ENCODE peak calls at places on chromosomes 4 and X, in seven cellular contexts. Y is GM20000, L is astrocyte of the cerebellum, T is mammary epithelial cell, A is bronchial epithelial cell, J is BJ, V is Calu3. Q is an unnamed sample.

GRCh38 chr4:146095091-146095690 is 80.3 kb upstream of the LSM6 start:
- DNase-seq in Y (peak; percentile 22), L (peak; percentile 55), T (peak; percentile 35), A (peak; percentile 70), J (no peak), V (peak; percentile 41), Q (peak; percentile 78)

GRCh38 chr4:3041192-3042142 is 32.9 kb downstream of the HTT-AS start:
- DNase-seq in Y (peak; percentile 44), L (no peak), T (peak; percentile 65), A (peak; percentile 21), J (no peak), V (peak; percentile 15), Q (peak; percentile 65)

GRCh38 chrX:153824348-153824747 is 6.0 kb downstream of the PDZD4 start:
- DNase-seq in Y (no peak), L (no peak), T (no peak), A (no peak), J (no peak), V (no peak), Q (no peak)

GRCh38 chr4:108117473-108118182 is 51.1 kb downstream of the LEF1 start:
- DNase-seq in Y (no peak), L (no peak), T (no peak), A (no peak), J (no peak), V (no peak), Q (no peak)

GRCh38 chrX:41922125-41922521 is 1.2 kb downstream of the CASK start:
- DNase-seq in Y (peak; percentile 9), L (no peak), T (peak; percentile 37), A (peak; percentile 27), J (no peak), V (no peak), Q (peak; percentile 41)

GRCh38 chr4:156197216-156197615 is 243.6 kb upstream of the CTSO start:
- DNase-seq in Y (no peak), L (no peak), T (no peak), A (no peak), J (no peak), V (no peak), Q (no peak)

GRCh38 chr4:122762520-122762919 is 30.0 kb downstream of the BBS12 start:
- DNase-seq in Y (no peak), L (no peak), T (no peak), A (no peak), J (no peak), V (no peak), Q (no peak)

GRCh38 chr4:82469776-82470345 is 39.5 kb downstream of the ENOPH1 start:
- DNase-seq in Y (no peak), L (no peak), T (peak; percentile 6), A (peak; percentile 45), J (peak; percentile 32), V (no peak), Q (peak; percentile 34)

GRCh38 chr4:6472387-6473263 is at the start of gene PPP2R2C:
- DNase-seq in Y (peak; percentile 45), L (no peak), T (no peak), A (no peak), J (no peak), V (peak; percentile 43), Q (no peak)

GRCh38 chr4:16598241-16599224 is 299.9 kb downstream of the LDB2 start:
- DNase-seq in Y (no peak), L (no peak), T (no peak), A (no peak), J (no peak), V (no peak), Q (peak; percentile 21)

GRCh38 chr4:98626350-98626749 is 32.1 kb downstream of the TSPAN5 start:
- DNase-seq in Y (no peak), L (peak; percentile 84), T (peak; percentile 93), A (peak; percentile 96), J (peak; percentile 60), V (peak; percentile 46), Q (peak; percentile 93)

GRCh38 chr4:7016512-7016911 is 26.7 kb upstream of the TADA2B start:
- DNase-seq in Y (no peak), L (no peak), T (no peak), A (no peak), J (no peak), V (no peak), Q (no peak)

GRCh38 chrX:13283968-13284914 is 35.6 kb downstream of the ATXN3L start:
- DNase-seq in Y (no peak), L (no peak), T (peak; percentile 84), A (peak; percentile 81), J (peak; percentile 55), V (no peak), Q (peak; percentile 77)

GRCh38 chr4:14023036-14023435 is 395.5 kb upstream of the BOD1L1 start:
- DNase-seq in Y (no peak), L (no peak), T (no peak), A (no peak), J (no peak), V (no peak), Q (peak; percentile 4)

GRCh38 chr4:112245383-112245782 is 13.8 kb downstream of the AP1AR start:
- DNase-seq in Y (no peak), L (no peak), T (no peak), A (no peak), J (no peak), V (no peak), Q (no peak)

GRCh38 chr4:152936446-152937279 is 540 bp downstream of the FHDC1 start:
- DNase-seq in Y (peak; percentile 74), L (no peak), T (peak; percentile 56), A (no peak), J (no peak), V (peak; percentile 23), Q (peak; percentile 48)

GRCh38 chr4:152937535-152938236 is 1.6 kb downstream of the FHDC1 start:
- DNase-seq in Y (peak; percentile 68), L (no peak), T (peak; percentile 58), A (no peak), J (no peak), V (peak; percentile 23), Q (peak; percentile 63)

GRCh38 chr4:152937280-152937534 is 1.1 kb downstream of the FHDC1 start:
- DNase-seq in Y (no peak), L (no peak), T (no peak), A (no peak), J (no peak), V (no peak), Q (no peak)

GRCh38 chr4:152935138-152935537 is 985 bp upstream of the FHDC1 start:
- DNase-seq in Y (peak; percentile 61), L (no peak), T (no peak), A (peak; percentile 46), J (no peak), V (peak; percentile 43), Q (peak; percentile 54)

DNA sequence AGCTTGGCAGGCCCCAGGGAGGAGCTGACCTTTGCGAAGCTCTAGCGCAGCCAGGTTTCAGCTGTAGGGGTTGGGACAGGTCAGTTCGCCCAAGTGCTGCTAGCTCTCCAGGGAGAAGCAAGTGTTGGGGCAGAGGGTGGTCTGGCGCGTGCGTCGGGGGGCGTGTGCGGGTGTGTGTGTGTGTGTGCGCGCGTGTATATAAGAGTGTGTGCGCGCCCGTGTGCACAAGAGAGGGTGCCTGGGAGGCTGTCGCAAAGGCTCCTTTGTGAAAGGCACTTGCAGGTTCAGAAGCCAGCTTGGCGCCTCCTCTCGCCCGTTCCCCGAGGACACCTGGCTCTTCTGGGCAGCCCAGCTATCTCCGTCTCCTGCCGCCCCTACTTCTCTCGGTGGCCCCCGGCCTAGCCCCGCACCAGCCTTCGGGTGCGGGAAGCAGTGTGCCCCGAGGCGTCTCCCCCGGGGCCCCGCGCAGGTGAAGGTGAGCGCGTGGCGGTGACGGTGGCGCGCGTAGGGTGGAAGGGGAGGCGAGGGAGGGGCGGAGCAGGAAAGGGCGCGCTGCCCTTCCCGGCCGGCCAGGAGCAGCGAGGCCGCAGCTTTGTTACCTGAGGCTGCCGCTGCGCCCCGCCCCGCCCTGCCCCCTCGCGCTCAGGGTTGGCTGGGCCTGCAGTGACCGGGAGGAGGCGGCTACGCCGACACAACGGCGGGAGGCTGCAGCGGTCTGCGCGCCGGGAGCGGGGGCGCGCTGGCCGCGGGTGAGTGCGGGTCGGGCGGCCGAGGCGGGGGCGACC is at the start of gene FHDC1:
- DNase-seq in Y (peak; percentile 62), L (no peak), T (peak; percentile 82), A (no peak), J (no peak), V (peak; percentile 80), Q (peak; percentile 71)
- TF ChIP-seq CTCF in Y (no peak), L (no peak), T (no peak), A (peak; percentile 18), J (no peak), V (peak; percentile 14), Q (no peak)

GRCh38 chr4:87034527-87034926 is 99.7 kb downstream of the AFF1 start:
- DNase-seq in Y (no peak), L (no peak), T (no peak), A (peak; percentile 35), J (no peak), V (no peak), Q (no peak)

GRCh38 chr4:87037921-87038320 is 103.1 kb downstream of the AFF1 start:
- DNase-seq in Y (no peak), L (no peak), T (no peak), A (no peak), J (no peak), V (no peak), Q (no peak)

GRCh38 chr4:87035881-87036509 is 101.2 kb downstream of the AFF1 start:
- DNase-seq in Y (no peak), L (no peak), T (no peak), A (no peak), J (no peak), V (no peak), Q (no peak)

GRCh38 chr4:87038837-87039715 is 104.3 kb downstream of the AFF1 start:
- DNase-seq in Y (no peak), L (peak; percentile 68), T (peak; percentile 89), A (peak; percentile 93), J (peak; percentile 50), V (peak; percentile 56), Q (peak; percentile 91)

DNA sequence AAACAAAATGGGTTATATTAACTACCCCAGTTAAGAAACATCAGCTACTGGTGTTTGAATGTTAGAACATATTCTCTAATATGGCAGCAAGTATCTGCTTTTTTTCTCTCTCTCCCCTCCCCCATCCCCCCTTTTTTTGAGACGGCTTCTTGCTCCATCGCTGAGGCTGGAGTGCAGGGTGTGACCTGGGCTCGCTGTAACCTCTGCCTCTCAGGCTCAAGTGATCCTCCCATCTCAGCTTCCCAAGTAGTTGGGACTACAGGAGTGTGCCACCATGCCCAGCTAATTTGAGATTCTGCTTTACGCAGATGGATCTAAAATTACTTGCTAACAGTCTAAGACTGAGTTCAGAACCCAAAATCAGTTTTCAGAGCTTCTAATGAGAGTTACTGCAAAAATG is 101.9 kb downstream of the AFF1 start:
- DNase-seq in Y (no peak), L (no peak), T (no peak), A (no peak), J (no peak), V (no peak), Q (no peak)
- TF ChIP-seq CTCF in Y (no peak), L (no peak), T (no peak), A (no peak), J (no peak), V (no peak), Q (no peak)

GRCh38 chr4:34261799-34262314 is 1982.5 kb downstream of the ARAP2 start:
- DNase-seq in Y (no peak), L (no peak), T (peak; percentile 6), A (peak; percentile 5), J (no peak), V (no peak), Q (no peak)
- TF ChIP-seq CTCF in Y (no peak), L (no peak), T (no peak), A (no peak), J (no peak), V (no peak), Q (no peak)

DNA sequence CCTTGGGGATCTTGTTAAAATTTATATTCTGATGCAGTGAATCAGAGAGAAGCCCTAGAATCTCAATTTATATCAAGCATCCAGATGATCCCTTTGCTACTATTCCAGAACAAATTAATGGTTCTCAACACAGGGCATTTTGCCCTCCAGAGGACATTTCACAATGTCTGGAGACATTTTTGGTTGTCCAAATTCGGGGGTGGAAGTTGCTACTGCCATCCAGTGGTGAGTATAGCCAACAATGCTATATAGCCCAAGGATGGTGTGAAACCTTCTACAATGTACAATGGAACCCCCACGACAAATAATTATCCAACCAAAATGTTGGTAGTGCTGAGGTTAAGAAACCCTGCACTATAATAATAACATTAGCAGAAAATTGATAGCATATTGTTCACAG is 2440.0 kb downstream of the PCDH7 start:
- DNase-seq in Y (no peak), L (no peak), T (no peak), A (peak; percentile 13), J (peak; percentile 9), V (no peak), Q (peak; percentile 46)
- TF ChIP-seq CTCF in Y (no peak), L (peak; percentile 48), T (no peak), A (peak; percentile 30), J (peak; percentile 75), V (no peak), Q (peak; percentile 75)

Q was measured in epithelial cell of esophagus.